ENCODE peak calls at places on chromosomes 5 and 9, in ten cellular contexts. P is stimulated activated CD8-positive, alpha-beta memory T cell treated with anti-CD3 and anti-CD28 coated beads, Interleukin-15, amount 100 ng/mL, for 1 hour; J is T-helper 2 cell; B is activated T-cell treated with anti-CD3 and anti-CD28 coated beads for 1 hour; A is endothelial cell; M is HEK293T; R is cardiac muscle cell; I is HTR-8/SVneo; Y is heart left ventricle; K is mucosa of gallbladder. L is an unnamed sample.

GRCh38 chr5:10133830-10134229 is 115.9 kb downstream of the ATPSCKMT start:
- DNase-seq in P (no peak), J (no peak), B (no peak), A (no peak), M (no peak), R (no peak), I (no peak), Y (no peak), K (no peak), L (no peak)

GRCh38 chr5:133232435-133232834 is 180.6 kb downstream of the HSPA4 start:
- DNase-seq in P (no peak), J (no peak), B (no peak), A (no peak), M (no peak), R (no peak), I (no peak), Y (no peak), K (no peak), L (no peak)

GRCh38 chr9:130321539-130321938 is 56.0 kb downstream of the HMCN2 start:
- DNase-seq in P (no peak), J (no peak), B (no peak), A (no peak), M (no peak), R (no peak), I (no peak), Y (no peak), K (no peak), L (no peak)

GRCh38 chr5:167736992-167737391 is 554.5 kb upstream of the WWC1 start:
- DNase-seq in P (no peak), J (no peak), B (no peak), A (no peak), M (no peak), R (no peak), I (no peak), Y (no peak), K (no peak), L (no peak)

GRCh38 chr5:132437604-132438275 is 52.8 kb downstream of the IRF1 start:
- DNase-seq in P (peak), J (peak), B (peak), A (peak), M (no peak), R (peak), I (peak), Y (peak), K (peak), L (peak)

GRCh38 chr9:129343697-129344375 is 165.8 kb upstream of the IER5L start:
- DNase-seq in P (no peak), J (no peak), B (no peak), A (no peak), M (no peak), R (no peak), I (no peak), Y (peak), K (peak), L (no peak)

GRCh38 chr9:17578911-17579793 is at the start of gene SH3GL2:
- DNase-seq in P (no peak), J (no peak), B (no peak), A (peak), M (peak), R (peak), I (no peak), Y (peak), K (no peak), L (peak)

GRCh38 chr9:132008184-132008781 is 71.4 kb downstream of the MED27 start:
- DNase-seq in P (no peak), J (no peak), B (no peak), A (no peak), M (no peak), R (no peak), I (peak), Y (no peak), K (no peak), L (no peak)

GRCh38 chr5:17177491-17178204 is 39.8 kb upstream of the BASP1 start:
- DNase-seq in P (no peak), J (no peak), B (no peak), A (no peak), M (no peak), R (no peak), I (no peak), Y (no peak), K (no peak), L (no peak)

GRCh38 chr5:128844354-128844923 is 120.8 kb upstream of the SLC27A6 start:
- DNase-seq in P (no peak), J (no peak), B (no peak), A (no peak), M (no peak), R (peak), I (peak), Y (no peak), K (no peak), L (peak)

GRCh38 chr5:160467555-160468418 is 46.1 kb downstream of the PTTG1 start:
- DNase-seq in P (peak), J (peak), B (peak), A (peak), M (no peak), R (no peak), I (no peak), Y (peak), K (peak), L (peak)

GRCh38 chr5:18252559-18252958 is 618.3 kb downstream of the TAF11L14 start:
- DNase-seq in P (no peak), J (no peak), B (no peak), A (no peak), M (no peak), R (no peak), I (no peak), Y (no peak), K (no peak), L (no peak)

GRCh38 chr9:101027246-101027645 is 1.3 kb upstream of the PLPPR1 start:
- DNase-seq in P (no peak), J (no peak), B (no peak), A (no peak), M (no peak), R (no peak), I (no peak), Y (no peak), K (no peak), L (no peak)

GRCh38 chr9:76662476-76663281 is 101.6 kb upstream of the PCA3 start:
- DNase-seq in P (no peak), J (no peak), B (no peak), A (no peak), M (no peak), R (no peak), I (no peak), Y (no peak), K (no peak), L (no peak)

GRCh38 chr5:93280518-93280917 is 300.5 kb downstream of the NR2F1-AS1 start:
- DNase-seq in P (no peak), J (no peak), B (no peak), A (no peak), M (no peak), R (no peak), I (no peak), Y (no peak), K (no peak), L (no peak)